ENCODE peak calls at places on chromosomes 16 and 17, in six cellular contexts. H is H1, X is SK-N-SH, R is HCT116, J is HepG2, L is K562. A is an unnamed sample.

GRCh38 chr16:51151435-51151950 is 423 bp upstream of the SALL1 start:
- DNase-seq in H (peak; percentile 82), X (peak; percentile 81), R (no peak), J (peak; percentile 86), L (no peak), A (peak; percentile 81)

GRCh38 chr17:79420318-79421243 is 190.3 kb downstream of the RBFOX3 start:
- DNase-seq in H (no peak), X (no peak), R (peak; percentile 26), J (no peak), L (peak; percentile 51), A (no peak)

GRCh38 chr16:12900599-12901203 is 697 bp upstream of the SHISA9 start:
- DNase-seq in H (peak; percentile 57), X (peak; percentile 14), R (no peak), J (no peak), L (no peak), A (no peak)

GRCh38 chr17:79164408-79164807 is 89.8 kb downstream of the ENGASE start:
- DNase-seq in H (no peak), X (no peak), R (no peak), J (no peak), L (no peak), A (no peak)

GRCh38 chr17:75622071-75622470 is 11.2 kb upstream of the SMIM5 start:
- DNase-seq in H (no peak), X (no peak), R (no peak), J (no peak), L (peak; percentile 39), A (no peak)

GRCh38 chr16:47503936-47504335 is 42.8 kb downstream of the PHKB start:
- DNase-seq in H (no peak), X (no peak), R (peak; percentile 3), J (no peak), L (no peak), A (no peak)

GRCh38 chr16:4358831-4359561 is 7.9 kb upstream of the PAM16 start:
- DNase-seq in H (peak; percentile 99), X (peak; percentile 93), R (no peak), J (peak; percentile 53), L (peak; percentile 80), A (peak; percentile 55)

GRCh38 chr17:38616361-38616760 is 10.6 kb upstream of the SRCIN1 start:
- DNase-seq in H (no peak), X (no peak), R (no peak), J (no peak), L (no peak), A (no peak)

GRCh38 chr17:47693667-47694017 is 319 bp upstream of the TBKBP1 start:
- DNase-seq in H (no peak), X (no peak), R (no peak), J (no peak), L (no peak), A (no peak)

GRCh38 chr16:88650749-88651275 is at the start of gene CYBA:
- DNase-seq in H (peak; percentile 90), X (peak; percentile 88), R (peak; percentile 57), J (peak; percentile 83), L (peak; percentile 97), A (no peak)

GRCh38 chr17:45783593-45784292 is 377 bp upstream of the CRHR1 start:
- DNase-seq in H (no peak), X (peak; percentile 87), R (no peak), J (no peak), L (no peak), A (no peak)

GRCh38 chr16:72099377-72099818 is 5.8 kb downstream of the DHX38 start:
- DNase-seq in H (peak; percentile 77), X (peak; percentile 78), R (peak; percentile 40), J (peak; percentile 81), L (peak; percentile 72), A (peak; percentile 47)

GRCh38 chr16:73032548-73033270 is 15.2 kb downstream of the ZFHX3 start:
- DNase-seq in H (peak; percentile 74), X (no peak), R (no peak), J (no peak), L (no peak), A (peak; percentile 87)

GRCh38 chr17:62091804-62092203 is 26.7 kb upstream of the MED13 start:
- DNase-seq in H (no peak), X (no peak), R (no peak), J (no peak), L (no peak), A (no peak)

GRCh38 chr17:81295678-81296381 is 723 bp upstream of the SLC38A10 start:
- DNase-seq in H (no peak), X (peak; percentile 72), R (peak; percentile 80), J (peak; percentile 53), L (peak; percentile 44), A (peak; percentile 20)

GRCh38 chr16:65005696-65006095 is 116.2 kb downstream of the CDH11 start:
- DNase-seq in H (no peak), X (no peak), R (no peak), J (no peak), L (no peak), A (no peak)

GRCh38 chr17:4810696-4811289 is 3.8 kb downstream of the PLD2 start:
- DNase-seq in H (no peak), X (no peak), R (no peak), J (no peak), L (no peak), A (no peak)

GRCh38 chr17:82242977-82243647 is 14.3 kb downstream of the SLC16A3 start:
- DNase-seq in H (no peak), X (peak; percentile 53), R (no peak), J (peak; percentile 84), L (no peak), A (no peak)

GRCh38 chr16:79601092-79601977 is 798 bp upstream of the MAF start:
- DNase-seq in H (no peak), X (peak; percentile 48), R (no peak), J (peak; percentile 72), L (no peak), A (no peak)

GRCh38 chr16:87436225-87437172 is 44.4 kb downstream of the MAP1LC3B start:
- DNase-seq in H (no peak), X (peak; percentile 77), R (no peak), J (no peak), L (no peak), A (no peak)

GRCh38 chr17:2967515-2967914 is 95.9 kb downstream of the OR1D5 start:
- DNase-seq in H (no peak), X (no peak), R (no peak), J (no peak), L (no peak), A (no peak)
- H3K9ac ChIP-seq in H (no peak overlapping the region), X (no peak overlapping the region), R (no peak overlapping the region), J (no peak overlapping the region), L (no peak overlapping the region), A (no peak overlapping the region)

GRCh38 chr16:10982430-10983174 is 38.2 kb downstream of the CLEC16A start:
- DNase-seq in H (no peak), X (no peak), R (no peak), J (no peak), L (no peak), A (no peak)

GRCh38 chr16:10981697-10982216 is 37.4 kb downstream of the CLEC16A start:
- DNase-seq in H (peak; percentile 69), X (peak; percentile 53), R (peak; percentile 42), J (peak; percentile 45), L (peak; percentile 27), A (no peak)

GRCh38 chr16:10984509-10984908 is 40.1 kb downstream of the CLEC16A start:
- DNase-seq in H (no peak), X (no peak), R (no peak), J (no peak), L (no peak), A (no peak)

GRCh38 chr16:10980811-10981210 is 36.4 kb downstream of the CLEC16A start:
- DNase-seq in H (no peak), X (no peak), R (no peak), J (no peak), L (no peak), A (no peak)

DNA sequence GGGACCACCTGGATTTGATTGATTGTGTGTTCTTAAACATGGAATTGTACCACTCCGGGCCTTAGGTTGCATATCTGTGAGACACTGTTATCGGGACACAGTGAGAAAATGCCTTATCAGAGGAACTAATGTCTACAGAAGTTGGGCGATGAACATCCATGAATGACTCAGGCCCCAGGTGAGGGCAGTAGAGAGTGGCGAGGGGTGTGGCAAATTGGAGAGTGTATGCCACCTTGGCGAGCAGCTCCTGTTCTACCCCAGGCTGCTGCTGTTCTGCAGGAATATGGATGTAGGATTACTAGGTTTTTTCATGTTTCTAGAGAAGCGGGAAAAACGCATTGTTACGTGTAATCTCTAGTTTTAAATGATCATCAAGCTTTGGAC is 38.8 kb downstream of the CLEC16A start:
- DNase-seq in H (no peak), X (no peak), R (no peak), J (no peak), L (no peak), A (no peak)
- TF ChIP-seq YY1 in H (no peak), X (no peak), R (no peak), J (no peak), L (no peak), A (no peak)

GRCh38 chr16:82651921-82652601 is 25.3 kb downstream of the CDH13 start:
- DNase-seq in H (no peak), X (no peak), R (no peak), J (no peak), L (no peak), A (no peak)

GRCh38 chr16:82652826-82653225 is 26.1 kb downstream of the CDH13 start:
- DNase-seq in H (no peak), X (no peak), R (no peak), J (no peak), L (no peak), A (no peak)

GRCh38 chr16:82655315-82655714 is 28.5 kb downstream of the CDH13 start:
- DNase-seq in H (no peak), X (no peak), R (no peak), J (no peak), L (no peak), A (no peak)

GRCh38 chr16:82655720-82656500 is 29.1 kb downstream of the CDH13 start:
- DNase-seq in H (no peak), X (no peak), R (no peak), J (no peak), L (no peak), A (no peak)

DNA sequence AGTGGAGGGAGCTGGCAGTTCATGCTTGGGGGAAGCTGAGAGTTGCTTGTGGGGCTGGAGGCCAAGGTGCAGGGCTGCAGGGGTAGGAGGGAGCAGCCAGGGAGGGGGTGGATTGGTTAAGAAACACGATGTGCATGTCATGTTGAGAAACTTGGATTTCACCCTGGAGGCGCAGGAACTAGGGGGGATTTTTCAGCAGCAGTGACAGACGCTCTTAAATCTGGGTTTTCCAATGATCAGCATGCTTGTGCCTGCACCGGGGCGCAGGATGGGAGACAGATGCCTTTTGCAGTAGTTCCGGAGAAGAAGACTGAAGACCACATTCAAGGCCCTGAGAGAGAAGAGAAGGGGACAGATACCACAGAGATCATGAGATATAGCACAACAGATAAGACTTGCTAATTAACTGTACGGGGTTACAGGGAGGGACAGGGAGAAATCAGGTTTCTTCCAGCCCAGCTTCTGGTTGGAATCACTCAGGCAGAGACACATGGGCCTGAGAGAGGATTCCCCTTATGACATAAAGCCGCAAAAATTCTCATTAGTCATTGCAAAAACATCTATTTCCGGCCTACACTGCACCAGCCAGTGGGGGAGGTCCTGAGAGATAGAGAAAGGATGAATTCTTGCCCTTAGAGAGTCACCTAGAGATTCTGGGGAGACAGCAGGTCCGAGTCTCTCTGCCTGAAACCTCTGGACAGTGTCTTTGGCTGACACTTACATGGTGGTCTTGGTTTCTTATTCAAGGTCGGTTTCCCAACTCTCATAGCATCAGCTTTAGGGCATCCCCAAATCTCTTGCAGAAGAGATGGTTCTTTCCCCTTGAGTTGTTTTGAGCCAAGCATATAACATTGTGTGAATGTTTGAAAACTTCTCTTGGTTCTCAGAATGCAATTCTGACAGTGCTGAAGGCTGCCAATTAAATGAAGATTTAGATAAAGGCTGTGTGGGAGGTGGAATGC is 27.1 kb downstream of the CDH13 start:
- DNase-seq in H (no peak), X (no peak), R (peak; percentile 37), J (peak; percentile 19), L (no peak), A (no peak)
- H3K9ac ChIP-seq in H (no peak overlapping the region), X (peak overlapping the region; percentile 72), R (peak overlapping the region; percentile 44), J (no peak overlapping the region), L (no peak overlapping the region), A (no peak overlapping the region)

GRCh38 chr16:60731329-60731728 is 1304.9 kb downstream of the CDH8 start:
- DNase-seq in H (no peak), X (no peak), R (no peak), J (no peak), L (no peak), A (no peak)
- TF ChIP-seq YY1 in H (no peak), X (no peak), R (no peak), J (no peak), L (no peak), A (no peak)

A was measured in NT2/D1.